ENCODE peak calls at places on chromosome 3, in nine cellular contexts. One of them, this sample, is unnamed.

GRCh38 chr3:46673151-46674030 is 20.1 kb downstream of the ALS2CL start:
- DNase-seq in H9: no peak
- DNase-seq in Peyer's patch: peak
- DNase-seq in HCT116: no peak
- DNase-seq in HepG2: no peak
- DNase-seq in CD8-positive, alpha-beta T cell: no peak
- DNase-seq in left ventricle myocardium inferior: peak
- DNase-seq in PC-9: no peak
- DNase-seq in OCI-LY7: no peak
- DNase-seq in this sample: no peak

GRCh38 chr3:187063286-187064081 is 75.8 kb downstream of the RPL39L start:
- DNase-seq in H9: no peak
- DNase-seq in Peyer's patch: no peak
- DNase-seq in HCT116: no peak
- DNase-seq in HepG2: peak
- DNase-seq in CD8-positive, alpha-beta T cell: no peak
- DNase-seq in left ventricle myocardium inferior: no peak
- DNase-seq in PC-9: peak
- DNase-seq in OCI-LY7: peak
- DNase-seq in this sample: peak

GRCh38 chr3:115547207-115547606 is 76.1 kb upstream of the GAP43 start:
- DNase-seq in H9: no peak
- DNase-seq in Peyer's patch: no peak
- DNase-seq in HCT116: no peak
- DNase-seq in HepG2: no peak
- DNase-seq in CD8-positive, alpha-beta T cell: no peak
- DNase-seq in left ventricle myocardium inferior: no peak
- DNase-seq in PC-9: no peak
- DNase-seq in OCI-LY7: no peak
- DNase-seq in this sample: no peak

GRCh38 chr3:152328841-152329240 is 60.1 kb downstream of the MBNL1 start:
- DNase-seq in H9: no peak
- DNase-seq in Peyer's patch: no peak
- DNase-seq in HCT116: peak
- DNase-seq in HepG2: peak
- DNase-seq in CD8-positive, alpha-beta T cell: no peak
- DNase-seq in left ventricle myocardium inferior: no peak
- DNase-seq in PC-9: peak
- DNase-seq in OCI-LY7: no peak
- DNase-seq in this sample: peak

GRCh38 chr3:66502267-66502874 is 1.5 kb upstream of the LRIG1 start:
- DNase-seq in H9: no peak
- DNase-seq in Peyer's patch: no peak
- DNase-seq in HCT116: no peak
- DNase-seq in HepG2: no peak
- DNase-seq in CD8-positive, alpha-beta T cell: no peak
- DNase-seq in left ventricle myocardium inferior: no peak
- DNase-seq in PC-9: no peak
- DNase-seq in OCI-LY7: no peak
- DNase-seq in this sample: no peak

GRCh38 chr3:189830401-189830800 is 199.2 kb downstream of the TP63 start:
- DNase-seq in H9: no peak
- DNase-seq in Peyer's patch: no peak
- DNase-seq in HCT116: no peak
- DNase-seq in HepG2: no peak
- DNase-seq in CD8-positive, alpha-beta T cell: no peak
- DNase-seq in left ventricle myocardium inferior: no peak
- DNase-seq in PC-9: peak
- DNase-seq in OCI-LY7: no peak
- DNase-seq in this sample: no peak

GRCh38 chr3:34000301-34000700 is 201.9 kb downstream of the PDCD6IP start:
- DNase-seq in H9: no peak
- DNase-seq in Peyer's patch: no peak
- DNase-seq in HCT116: no peak
- DNase-seq in HepG2: no peak
- DNase-seq in CD8-positive, alpha-beta T cell: no peak
- DNase-seq in left ventricle myocardium inferior: no peak
- DNase-seq in PC-9: no peak
- DNase-seq in OCI-LY7: no peak
- DNase-seq in this sample: no peak

GRCh38 chr3:138180375-138181029 is 5.8 kb upstream of the DBR1 start:
- DNase-seq in H9: no peak
- DNase-seq in Peyer's patch: peak
- DNase-seq in HCT116: peak
- DNase-seq in HepG2: peak
- DNase-seq in CD8-positive, alpha-beta T cell: peak
- DNase-seq in left ventricle myocardium inferior: no peak
- DNase-seq in PC-9: no peak
- DNase-seq in OCI-LY7: peak
- DNase-seq in this sample: peak

GRCh38 chr3:40057077-40057476 is 247.7 kb downstream of the MYRIP start:
- DNase-seq in H9: no peak
- DNase-seq in Peyer's patch: no peak
- DNase-seq in HCT116: no peak
- DNase-seq in HepG2: no peak
- DNase-seq in CD8-positive, alpha-beta T cell: no peak
- DNase-seq in left ventricle myocardium inferior: no peak
- DNase-seq in PC-9: no peak
- DNase-seq in OCI-LY7: no peak
- DNase-seq in this sample: no peak

GRCh38 chr3:48685293-48685602 is 467 bp downstream of the NCKIPSD start:
- DNase-seq in H9: no peak
- DNase-seq in Peyer's patch: no peak
- DNase-seq in HCT116: no peak
- DNase-seq in HepG2: no peak
- DNase-seq in CD8-positive, alpha-beta T cell: no peak
- DNase-seq in left ventricle myocardium inferior: no peak
- DNase-seq in PC-9: no peak
- DNase-seq in OCI-LY7: no peak
- DNase-seq in this sample: no peak

GRCh38 chr3:62823461-62824050 is 51.7 kb downstream of the CADPS start:
- DNase-seq in H9: no peak
- DNase-seq in Peyer's patch: no peak
- DNase-seq in HCT116: no peak
- DNase-seq in HepG2: no peak
- DNase-seq in CD8-positive, alpha-beta T cell: no peak
- DNase-seq in left ventricle myocardium inferior: no peak
- DNase-seq in PC-9: no peak
- DNase-seq in OCI-LY7: peak
- DNase-seq in this sample: no peak

GRCh38 chr3:44893097-44893496 is 18.7 kb downstream of the TGM4 start:
- DNase-seq in H9: no peak
- DNase-seq in Peyer's patch: no peak
- DNase-seq in HCT116: no peak
- DNase-seq in HepG2: no peak
- DNase-seq in CD8-positive, alpha-beta T cell: no peak
- DNase-seq in left ventricle myocardium inferior: no peak
- DNase-seq in PC-9: no peak
- DNase-seq in OCI-LY7: no peak
- DNase-seq in this sample: peak

GRCh38 chr3:114380233-114380645 is 86.4 kb downstream of the TIGIT start:
- DNase-seq in H9: no peak
- DNase-seq in Peyer's patch: peak
- DNase-seq in HCT116: peak
- DNase-seq in HepG2: no peak
- DNase-seq in CD8-positive, alpha-beta T cell: no peak
- DNase-seq in left ventricle myocardium inferior: peak
- DNase-seq in PC-9: no peak
- DNase-seq in OCI-LY7: no peak
- DNase-seq in this sample: peak

GRCh38 chr3:14352002-14352627 is 50.3 kb upstream of the SLC6A6 start:
- DNase-seq in H9: peak
- DNase-seq in Peyer's patch: no peak
- DNase-seq in HCT116: peak
- DNase-seq in HepG2: peak
- DNase-seq in CD8-positive, alpha-beta T cell: no peak
- DNase-seq in left ventricle myocardium inferior: no peak
- DNase-seq in PC-9: no peak
- DNase-seq in OCI-LY7: peak
- DNase-seq in this sample: no peak

GRCh38 chr3:43319364-43319763 is 33.0 kb downstream of the SNRK start:
- DNase-seq in H9: no peak
- DNase-seq in Peyer's patch: no peak
- DNase-seq in HCT116: no peak
- DNase-seq in HepG2: no peak
- DNase-seq in CD8-positive, alpha-beta T cell: no peak
- DNase-seq in left ventricle myocardium inferior: peak
- DNase-seq in PC-9: no peak
- DNase-seq in OCI-LY7: no peak
- DNase-seq in this sample: no peak

GRCh38 chr3:144968951-144969350 is 997.3 kb downstream of the DIPK2A start:
- DNase-seq in H9: no peak
- DNase-seq in Peyer's patch: no peak
- DNase-seq in HCT116: no peak
- DNase-seq in HepG2: no peak
- DNase-seq in CD8-positive, alpha-beta T cell: no peak
- DNase-seq in left ventricle myocardium inferior: no peak
- DNase-seq in PC-9: no peak
- DNase-seq in OCI-LY7: no peak
- DNase-seq in this sample: no peak

GRCh38 chr3:56468184-56469106 is at the start of gene ERC2:
- DNase-seq in H9: peak
- DNase-seq in Peyer's patch: no peak
- DNase-seq in HCT116: no peak
- DNase-seq in HepG2: peak
- DNase-seq in CD8-positive, alpha-beta T cell: no peak
- DNase-seq in left ventricle myocardium inferior: peak
- DNase-seq in PC-9: no peak
- DNase-seq in OCI-LY7: no peak
- DNase-seq in this sample: peak
- TF ChIP-seq CTCF in H9: peak
- TF ChIP-seq CTCF in Peyer's patch: no peak
- TF ChIP-seq CTCF in HCT116: no peak
- TF ChIP-seq CTCF in HepG2: peak
- TF ChIP-seq CTCF in CD8-positive, alpha-beta T cell: no peak
- TF ChIP-seq CTCF in left ventricle myocardium inferior: peak
- TF ChIP-seq CTCF in PC-9: no peak
- TF ChIP-seq CTCF in OCI-LY7: no peak
- TF ChIP-seq CTCF in this sample: no peak

DNA sequence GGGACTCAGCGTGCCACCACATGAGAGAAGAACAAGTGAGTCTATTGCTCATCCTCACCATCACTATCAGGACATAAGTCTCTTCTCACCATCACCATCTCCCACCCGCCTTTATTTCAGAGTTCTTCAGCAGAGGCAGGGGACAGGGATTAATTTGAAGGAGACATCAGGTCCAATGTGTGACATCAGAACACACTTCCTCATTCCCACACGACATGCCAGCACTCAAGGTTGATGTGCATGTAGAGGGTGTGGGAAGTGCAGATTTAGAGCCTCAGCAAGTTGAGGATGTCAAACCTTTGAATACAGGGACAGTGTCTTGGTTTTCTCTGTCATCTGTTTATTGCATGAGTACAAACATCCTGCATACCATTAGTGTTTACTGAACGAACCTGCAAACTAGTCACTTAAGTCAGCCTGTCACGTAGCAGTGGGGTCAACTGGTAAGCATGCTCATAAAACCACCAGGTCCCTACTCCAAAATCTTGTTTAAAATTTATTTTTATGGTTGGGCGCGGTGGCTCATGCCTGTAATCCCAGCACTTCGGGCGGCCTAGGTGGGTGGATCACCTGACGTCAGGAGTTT is 104.4 kb downstream of the MYLK start:
- DNase-seq in H9: no peak
- DNase-seq in Peyer's patch: no peak
- DNase-seq in HCT116: no peak
- DNase-seq in HepG2: no peak
- DNase-seq in CD8-positive, alpha-beta T cell: no peak
- DNase-seq in left ventricle myocardium inferior: no peak
- DNase-seq in PC-9: no peak
- DNase-seq in OCI-LY7: no peak
- DNase-seq in this sample: no peak
- H3K27ac ChIP-seq in H9: no peak
- H3K27ac ChIP-seq in Peyer's patch: no peak
- H3K27ac ChIP-seq in HCT116: no peak
- H3K27ac ChIP-seq in HepG2: no peak
- H3K27ac ChIP-seq in CD8-positive, alpha-beta T cell: no peak
- H3K27ac ChIP-seq in left ventricle myocardium inferior: no peak
- H3K27ac ChIP-seq in PC-9: no peak
- H3K27ac ChIP-seq in OCI-LY7: no peak
- H3K27ac ChIP-seq in this sample: no peak

GRCh38 chr3:60949146-60949545 is 302.1 kb downstream of the FHIT start:
- DNase-seq in H9: no peak
- DNase-seq in Peyer's patch: no peak
- DNase-seq in HCT116: no peak
- DNase-seq in HepG2: no peak
- DNase-seq in CD8-positive, alpha-beta T cell: no peak
- DNase-seq in left ventricle myocardium inferior: no peak
- DNase-seq in PC-9: no peak
- DNase-seq in OCI-LY7: no peak
- DNase-seq in this sample: no peak

GRCh38 chr3:60954049-60954448 is 297.2 kb downstream of the FHIT start:
- DNase-seq in H9: no peak
- DNase-seq in Peyer's patch: no peak
- DNase-seq in HCT116: no peak
- DNase-seq in HepG2: no peak
- DNase-seq in CD8-positive, alpha-beta T cell: no peak
- DNase-seq in left ventricle myocardium inferior: no peak
- DNase-seq in PC-9: no peak
- DNase-seq in OCI-LY7: no peak
- DNase-seq in this sample: no peak

GRCh38 chr3:60953406-60953805 is 297.8 kb downstream of the FHIT start:
- DNase-seq in H9: no peak
- DNase-seq in Peyer's patch: no peak
- DNase-seq in HCT116: no peak
- DNase-seq in HepG2: no peak
- DNase-seq in CD8-positive, alpha-beta T cell: no peak
- DNase-seq in left ventricle myocardium inferior: no peak
- DNase-seq in PC-9: no peak
- DNase-seq in OCI-LY7: no peak
- DNase-seq in this sample: peak

DNA sequence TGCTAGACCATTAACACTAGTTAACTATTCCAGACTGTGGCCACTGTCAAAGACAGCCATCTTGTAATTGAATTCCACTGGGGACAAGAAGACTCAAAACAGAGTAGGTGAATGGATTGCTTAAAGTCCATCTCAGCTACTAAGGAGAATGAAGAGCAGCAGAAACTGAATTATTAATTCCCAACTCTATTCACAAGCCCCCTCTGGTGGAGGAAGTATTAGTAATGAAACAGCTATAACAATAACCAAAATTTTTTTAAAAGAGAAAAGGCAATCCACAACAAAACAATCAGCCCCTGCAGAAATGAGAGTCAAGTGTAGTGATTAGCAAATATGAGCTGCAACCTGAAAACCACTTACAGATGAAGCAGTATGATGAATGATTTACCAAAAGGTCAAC is 302.8 kb downstream of the FHIT start:
- DNase-seq in H9: no peak
- DNase-seq in Peyer's patch: no peak
- DNase-seq in HCT116: no peak
- DNase-seq in HepG2: no peak
- DNase-seq in CD8-positive, alpha-beta T cell: no peak
- DNase-seq in left ventricle myocardium inferior: no peak
- DNase-seq in PC-9: no peak
- DNase-seq in OCI-LY7: no peak
- DNase-seq in this sample: no peak
- TF ChIP-seq CTCF in H9: peak
- TF ChIP-seq CTCF in Peyer's patch: no peak
- TF ChIP-seq CTCF in HCT116: peak
- TF ChIP-seq CTCF in HepG2: no peak
- TF ChIP-seq CTCF in CD8-positive, alpha-beta T cell: no peak
- TF ChIP-seq CTCF in left ventricle myocardium inferior: no peak
- TF ChIP-seq CTCF in PC-9: peak
- TF ChIP-seq CTCF in OCI-LY7: peak
- TF ChIP-seq CTCF in this sample: no peak

GRCh38 chr3:8888296-8888915 is 74.9 kb downstream of the RAD18 start:
- DNase-seq in H9: no peak
- DNase-seq in Peyer's patch: no peak
- DNase-seq in HCT116: no peak
- DNase-seq in HepG2: no peak
- DNase-seq in CD8-positive, alpha-beta T cell: no peak
- DNase-seq in left ventricle myocardium inferior: no peak
- DNase-seq in PC-9: no peak
- DNase-seq in OCI-LY7: no peak
- DNase-seq in this sample: no peak
- H3K27ac ChIP-seq in H9: no peak
- H3K27ac ChIP-seq in Peyer's patch: no peak
- H3K27ac ChIP-seq in HCT116: no peak
- H3K27ac ChIP-seq in HepG2: no peak
- H3K27ac ChIP-seq in CD8-positive, alpha-beta T cell: no peak
- H3K27ac ChIP-seq in left ventricle myocardium inferior: no peak
- H3K27ac ChIP-seq in PC-9: no peak
- H3K27ac ChIP-seq in OCI-LY7: no peak
- H3K27ac ChIP-seq in this sample: no peak